ENCODE peak calls at places on chromosomes 2 and 18, in six cellular contexts. H, O, G, L, R and V are unnamed samples.
A peak's percentile ranks its signal among the peaks of the same experiment; 100 is the strongest.

GRCh38 chr2:149161481-149162225 is 123.2 kb downstream of the LYPD6B start:
- DNase-seq in H (no peak), O (no peak), G (peak; percentile 41), L (no peak), R (no peak), V (no peak)

GRCh38 chr2:202009019-202009481 is 24.6 kb upstream of the FZD7 start:
- DNase-seq in H (no peak), O (no peak), G (peak; percentile 42), L (no peak), R (no peak), V (no peak)

GRCh38 chr2:8568543-8569302 is 113.1 kb upstream of the ID2 start:
- DNase-seq in H (no peak), O (no peak), G (peak; percentile 17), L (no peak), R (no peak), V (no peak)

GRCh38 chr18:22223263-22223960 is 54.0 kb downstream of the GATA6 start:
- DNase-seq in H (peak; percentile 53), O (peak; percentile 89), G (peak; percentile 73), L (no peak), R (peak; percentile 95), V (no peak)

GRCh38 chr2:144237845-144238637 is 281.9 kb downstream of the ZEB2 start:
- DNase-seq in H (no peak), O (no peak), G (peak; percentile 9), L (no peak), R (no peak), V (no peak)

GRCh38 chr2:67645280-67646255 is 248.4 kb downstream of the ETAA1 start:
- DNase-seq in H (no peak), O (no peak), G (peak; percentile 33), L (no peak), R (no peak), V (no peak)

GRCh38 chr2:217909156-217909820 is 93.5 kb downstream of the TNS1 start:
- DNase-seq in H (no peak), O (no peak), G (no peak), L (no peak), R (no peak), V (no peak)

GRCh38 chr2:234606906-234607305 is 110.0 kb upstream of the ARL4C start:
- DNase-seq in H (no peak), O (no peak), G (peak; percentile 53), L (no peak), R (no peak), V (no peak)

GRCh38 chr18:49874238-49874637 is 60.9 kb upstream of the ACAA2 start:
- DNase-seq in H (no peak), O (no peak), G (no peak), L (no peak), R (no peak), V (no peak)

GRCh38 chr2:222577341-222577740 is 78.6 kb downstream of the FARSB start:
- DNase-seq in H (no peak), O (no peak), G (no peak), L (no peak), R (no peak), V (no peak)

GRCh38 chr2:70062270-70062669 is 25.0 kb upstream of the PCBP1 start:
- DNase-seq in H (no peak), O (no peak), G (no peak), L (no peak), R (no peak), V (no peak)

GRCh38 chr2:120949027-120949956 is 213.6 kb downstream of the GLI2 start:
- DNase-seq in H (no peak), O (no peak), G (no peak), L (peak; percentile 6), R (no peak), V (no peak)

GRCh38 chr18:3605562-3606443 is 155.8 kb downstream of the TGIF1 start:
- DNase-seq in H (no peak), O (peak; percentile 68), G (peak; percentile 80), L (peak; percentile 86), R (no peak), V (no peak)

GRCh38 chr2:182456784-182457183 is 29.9 kb upstream of the PDE1A start:
- DNase-seq in H (peak; percentile 40), O (peak; percentile 49), G (peak; percentile 50), L (no peak), R (no peak), V (no peak)

GRCh38 chr2:12325806-12326205 is 390.9 kb upstream of the TRIB2 start:
- DNase-seq in H (no peak), O (peak; percentile 66), G (no peak), L (peak; percentile 84), R (peak; percentile 87), V (no peak)

GRCh38 chr2:162232611-162233115 is 10.6 kb downstream of the FAP start:
- DNase-seq in H (no peak), O (no peak), G (no peak), L (no peak), R (no peak), V (no peak)

GRCh38 chr2:173354601-173355131 is at the start of gene CDCA7:
- DNase-seq in H (no peak), O (peak; percentile 68), G (peak; percentile 42), L (peak; percentile 86), R (no peak), V (peak; percentile 49)

GRCh38 chr2:173354073-173354600 is 535 bp upstream of the CDCA7 start:
- DNase-seq in H (no peak), O (no peak), G (no peak), L (peak; percentile 85), R (no peak), V (no peak)

GRCh38 chr2:173357351-173357750 is 2.7 kb downstream of the CDCA7 start:
- DNase-seq in H (no peak), O (no peak), G (no peak), L (no peak), R (no peak), V (no peak)

GRCh38 chr2:173355132-173355865 is 627 bp downstream of the CDCA7 start:
- DNase-seq in H (no peak), O (peak; percentile 63), G (peak; percentile 47), L (peak; percentile 85), R (peak; percentile 20), V (peak; percentile 34)

DNA sequence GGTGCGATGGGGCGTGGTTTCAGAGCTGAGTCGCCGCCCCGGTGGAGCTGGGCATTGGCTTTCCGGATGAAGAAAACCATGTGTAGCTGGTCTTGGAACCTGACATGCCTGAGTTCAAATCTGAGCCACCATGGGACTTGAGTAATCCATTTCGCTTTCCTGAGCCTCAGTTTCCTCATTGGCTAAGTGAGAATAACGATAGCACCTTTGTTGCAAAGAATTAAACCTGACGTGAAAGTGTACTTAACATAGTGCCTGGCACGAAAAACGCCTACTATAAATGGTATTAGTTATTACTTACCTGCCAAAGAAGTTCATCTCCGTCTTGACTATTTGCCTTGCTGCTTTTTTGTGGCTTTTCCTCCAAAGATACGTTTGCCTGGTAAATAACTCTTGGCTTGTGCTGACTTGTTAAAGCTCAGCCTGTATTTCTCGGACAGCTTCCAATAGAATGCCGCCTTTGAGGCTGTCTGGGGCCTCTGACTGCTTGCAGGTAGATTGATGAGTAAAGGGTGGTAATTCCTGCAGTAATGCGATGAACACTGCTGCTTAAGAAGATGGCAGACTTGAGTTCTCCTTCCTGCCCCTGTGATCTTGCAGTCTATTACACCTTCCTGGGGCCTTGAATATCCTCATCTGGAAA is 1.3 kb downstream of the CDCA7 start:
- DNase-seq in H (no peak), O (no peak), G (no peak), L (no peak), R (no peak), V (no peak)
- TF ChIP-seq CTCF in H (no peak), O (no peak), G (no peak), L (no peak), R (no peak), V (no peak)

GRCh38 chr2:231780909-231781797 is at the start of gene PDE6D:
- DNase-seq in H (peak; percentile 97), O (peak; percentile 99), G (peak; percentile 99), L (peak; percentile 99), R (peak; percentile 99), V (peak; percentile 95)
- TF ChIP-seq CTCF in H (no peak), O (no peak), G (no peak), L (no peak), R (no peak), V (no peak)

DNA sequence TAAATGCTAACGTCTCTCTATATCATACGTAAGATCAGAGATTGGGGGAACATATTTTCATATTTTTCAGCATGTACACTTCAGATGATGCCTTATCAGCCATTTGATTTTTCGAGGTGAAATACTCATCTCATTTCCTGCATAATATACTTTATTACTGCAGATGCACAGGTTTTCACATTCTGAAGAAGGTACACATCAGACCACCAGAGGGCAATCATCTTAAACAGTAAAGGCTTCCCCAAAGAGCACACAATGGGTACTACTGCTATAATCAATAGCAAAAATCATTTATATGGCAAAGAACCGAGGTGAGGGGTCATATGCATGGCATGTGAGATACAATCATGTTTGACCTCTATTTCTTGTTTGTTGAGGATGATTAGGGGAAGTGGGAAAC is 118.9 kb downstream of the EPB41L3 start:
- DNase-seq in H (no peak), O (peak; percentile 65), G (peak; percentile 51), L (peak; percentile 8), R (no peak), V (no peak)
- TF ChIP-seq CTCF in H (peak; percentile 48), O (peak; percentile 69), G (peak; percentile 66), L (peak; percentile 67), R (peak; percentile 48), V (no peak)

GRCh38 chr2:224611938-224612337 is 26.8 kb upstream of the CUL3 start:
- DNase-seq in H (no peak), O (no peak), G (no peak), L (no peak), R (no peak), V (no peak)
- TF ChIP-seq CTCF in H (no peak), O (peak; percentile 3), G (peak; percentile 2), L (no peak), R (no peak), V (no peak)

GRCh38 chr18:159037-159652 is 788 bp downstream of the USP14 start:
- DNase-seq in H (no peak), O (no peak), G (peak; percentile 6), L (no peak), R (no peak), V (no peak)

GRCh38 chr18:159933-160332 is 1.6 kb downstream of the USP14 start:
- DNase-seq in H (no peak), O (no peak), G (no peak), L (no peak), R (no peak), V (no peak)

GRCh38 chr18:160831-161570 is 2.6 kb downstream of the USP14 start:
- DNase-seq in H (no peak), O (no peak), G (no peak), L (no peak), R (no peak), V (no peak)

GRCh38 chr18:156514-157230 is 1.7 kb upstream of the USP14 start:
- DNase-seq in H (no peak), O (no peak), G (no peak), L (no peak), R (no peak), V (no peak)

GRCh38 chr18:158128-159036 is at the start of gene USP14:
- DNase-seq in H (peak; percentile 78), O (peak; percentile 97), G (peak; percentile 94), L (peak; percentile 98), R (peak; percentile 98), V (peak; percentile 88)
- TF ChIP-seq CTCF in H (no peak), O (no peak), G (no peak), L (peak; percentile 22), R (no peak), V (no peak)